ENCODE peak calls at places on chromosomes 2 and 18, in five cellular contexts. G is GM12878, M is A549, B is endothelial cell of umbilical vein, E is HepG2. P is an unnamed sample.
A peak's percentile ranks its signal among the peaks of the same experiment; 100 is the strongest.

GRCh38 chr18:2923464-2923863 is 76.7 kb downstream of the EMILIN2 start:
- DNase-seq in G (no peak), M (no peak), B (peak; percentile 84), E (no peak), P (no peak)

GRCh38 chr2:42047488-42048317 is at the start of gene PKDCC:
- DNase-seq in G (no peak), M (peak; percentile 91), B (peak; percentile 62), E (peak; percentile 75), P (peak; percentile 69)

GRCh38 chr2:132681766-132682165 is 11.8 kb upstream of the LYPD1 start:
- DNase-seq in G (no peak), M (no peak), B (peak; percentile 37), E (no peak), P (no peak)

GRCh38 chr2:225806105-225806504 is 406.6 kb downstream of the NYAP2 start:
- DNase-seq in G (no peak), M (no peak), B (no peak), E (no peak), P (no peak)

GRCh38 chr2:86661333-86661732 is 37.7 kb upstream of the RNF103 start:
- DNase-seq in G (no peak), M (no peak), B (no peak), E (no peak), P (peak; percentile 52)

GRCh38 chr2:231687133-231687852 is 21.0 kb upstream of the PTMA start:
- DNase-seq in G (no peak), M (peak; percentile 70), B (peak; percentile 54), E (peak; percentile 81), P (peak; percentile 95)

GRCh38 chr2:109380502-109381326 is 233.1 kb downstream of the SEPTIN10 start:
- DNase-seq in G (no peak), M (no peak), B (peak; percentile 13), E (no peak), P (peak; percentile 48)

GRCh38 chr2:33496150-33496549 is 19.7 kb downstream of the RASGRP3 start:
- DNase-seq in G (no peak), M (no peak), B (peak; percentile 56), E (no peak), P (no peak)

GRCh38 chr2:100963026-100963375 is 39.1 kb upstream of the RPL31 start:
- DNase-seq in G (no peak), M (no peak), B (no peak), E (no peak), P (no peak)

GRCh38 chr2:205764502-205764815 is 82.2 kb downstream of the NRP2 start:
- DNase-seq in G (no peak), M (no peak), B (no peak), E (no peak), P (no peak)

GRCh38 chr2:177264209-177264538 is 353 bp downstream of the NFE2L2 start:
- DNase-seq in G (no peak), M (no peak), B (no peak), E (no peak), P (peak; percentile 73)

GRCh38 chr18:33579147-33579867 is 1.3 kb downstream of the ASXL3 start:
- DNase-seq in G (no peak), M (no peak), B (peak; percentile 25), E (no peak), P (no peak)

GRCh38 chr2:9310390-9310789 is 103.8 kb downstream of the ASAP2 start:
- DNase-seq in G (no peak), M (peak; percentile 66), B (peak; percentile 71), E (no peak), P (no peak)

GRCh38 chr18:79093986-79094385 is 24.8 kb downstream of the ATP9B start:
- DNase-seq in G (no peak), M (no peak), B (no peak), E (no peak), P (no peak)

GRCh38 chr2:3325458-3326181 is 52.0 kb downstream of the EIPR1 start:
- DNase-seq in G (no peak), M (no peak), B (no peak), E (no peak), P (no peak)

GRCh38 chr2:53174539-53174938 is 593.1 kb upstream of the CHAC2 start:
- DNase-seq in G (no peak), M (no peak), B (no peak), E (no peak), P (no peak)

GRCh38 chr18:57210101-57210661 is 63.3 kb downstream of the BOD1L2 start:
- DNase-seq in G (no peak), M (peak; percentile 66), B (peak; percentile 65), E (peak; percentile 45), P (peak; percentile 55)

GRCh38 chr2:231187736-231188505 is 10.5 kb upstream of the ARMC9 start:
- DNase-seq in G (no peak), M (no peak), B (peak; percentile 64), E (peak; percentile 89), P (no peak)

GRCh38 chr2:135742307-135742838 is 718 bp downstream of the UBXN4 start:
- DNase-seq in G (no peak), M (peak; percentile 21), B (peak; percentile 80), E (peak; percentile 65), P (peak; percentile 75)

GRCh38 chr18:65994294-65994693 is 243.5 kb downstream of the CDH7 start:
- DNase-seq in G (no peak), M (no peak), B (no peak), E (no peak), P (no peak)

GRCh38 chr2:847669-848068 is 103.0 kb upstream of the SNTG2 start:
- DNase-seq in G (no peak), M (no peak), B (no peak), E (no peak), P (no peak)

GRCh38 chr2:38106420-38107182 is 30.6 kb upstream of the CYP1B1 start:
- DNase-seq in G (no peak), M (no peak), B (peak; percentile 47), E (no peak), P (peak; percentile 75)

GRCh38 chr2:9201185-9201891 is 5.3 kb upstream of the ASAP2 start:
- DNase-seq in G (no peak), M (no peak), B (peak; percentile 67), E (no peak), P (no peak)

GRCh38 chr2:1935476-1935875 is 191.2 kb upstream of the PXDN start:
- DNase-seq in G (no peak), M (no peak), B (no peak), E (no peak), P (no peak)

GRCh38 chr18:77899972-77900754 is 650.5 kb downstream of the GALR1 start:
- DNase-seq in G (no peak), M (peak; percentile 21), B (no peak), E (no peak), P (peak; percentile 64)
- TF ChIP-seq MYC in G (no peak), M (no peak), B (no peak), E (no peak), P (no peak)

GRCh38 chr2:189657867-189658266 is 3.4 kb upstream of the ASNSD1 start:
- DNase-seq in G (peak; percentile 47), M (no peak), B (no peak), E (no peak), P (peak; percentile 68)
- TF ChIP-seq MYC in G (no peak), M (no peak), B (no peak), E (no peak), P (no peak)

DNA sequence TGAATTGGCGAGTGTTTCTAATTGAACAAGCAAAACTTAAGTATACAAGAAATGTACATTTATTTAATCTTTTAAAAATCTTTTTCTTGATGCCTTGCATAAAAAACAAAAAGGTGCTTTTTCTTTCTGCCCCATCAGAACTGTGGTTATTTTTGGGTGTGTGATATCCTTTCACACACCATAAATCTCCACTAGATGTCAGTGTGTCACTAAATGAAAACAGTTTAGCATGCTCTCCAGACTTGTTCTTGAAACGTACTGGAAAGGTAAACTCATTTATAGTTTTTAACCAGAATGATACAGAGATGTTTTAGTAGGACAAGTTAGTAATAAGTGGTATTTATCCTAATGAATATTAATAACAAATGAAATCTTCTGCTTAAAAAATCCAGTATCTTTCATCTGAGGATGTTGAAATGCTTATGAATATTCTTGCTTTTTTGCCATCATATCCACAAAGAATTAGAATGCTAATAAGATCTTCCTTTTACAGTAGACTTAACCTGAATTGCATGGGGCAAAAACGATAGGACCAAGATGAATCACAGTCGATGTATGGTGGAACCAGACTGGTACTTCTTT is 96.8 kb downstream of the UBE2E3 start:
- DNase-seq in G (peak; percentile 16), M (peak; percentile 13), B (peak; percentile 56), E (peak; percentile 60), P (peak; percentile 75)
- TF ChIP-seq MYC in G (no peak), M (no peak), B (no peak), E (no peak), P (no peak)

DNA sequence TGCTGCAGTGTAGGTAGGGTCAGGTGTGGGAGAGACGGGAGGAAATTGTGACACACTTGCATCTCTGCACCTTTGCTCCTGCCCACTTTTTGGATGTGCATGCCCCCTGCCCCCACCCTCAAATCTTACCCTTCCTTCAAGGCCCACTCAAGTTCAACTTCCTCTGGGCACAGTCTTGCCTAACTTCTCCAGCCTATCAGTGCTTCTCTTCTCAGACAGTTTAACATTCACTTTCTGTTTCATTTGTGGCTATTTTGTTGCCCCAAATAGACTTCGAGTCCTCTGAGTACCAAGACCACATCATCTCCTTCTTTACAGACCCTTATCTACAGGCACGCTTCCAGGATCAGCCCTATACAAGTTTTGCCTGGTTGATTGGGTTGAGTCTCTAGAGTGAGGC is 2.7 kb downstream of the ST8SIA5 start:
- DNase-seq in G (peak; percentile 19), M (no peak), B (no peak), E (no peak), P (peak; percentile 41)
- TF ChIP-seq MYC in G (no peak), M (no peak), B (no peak), E (no peak), P (no peak)

DNA sequence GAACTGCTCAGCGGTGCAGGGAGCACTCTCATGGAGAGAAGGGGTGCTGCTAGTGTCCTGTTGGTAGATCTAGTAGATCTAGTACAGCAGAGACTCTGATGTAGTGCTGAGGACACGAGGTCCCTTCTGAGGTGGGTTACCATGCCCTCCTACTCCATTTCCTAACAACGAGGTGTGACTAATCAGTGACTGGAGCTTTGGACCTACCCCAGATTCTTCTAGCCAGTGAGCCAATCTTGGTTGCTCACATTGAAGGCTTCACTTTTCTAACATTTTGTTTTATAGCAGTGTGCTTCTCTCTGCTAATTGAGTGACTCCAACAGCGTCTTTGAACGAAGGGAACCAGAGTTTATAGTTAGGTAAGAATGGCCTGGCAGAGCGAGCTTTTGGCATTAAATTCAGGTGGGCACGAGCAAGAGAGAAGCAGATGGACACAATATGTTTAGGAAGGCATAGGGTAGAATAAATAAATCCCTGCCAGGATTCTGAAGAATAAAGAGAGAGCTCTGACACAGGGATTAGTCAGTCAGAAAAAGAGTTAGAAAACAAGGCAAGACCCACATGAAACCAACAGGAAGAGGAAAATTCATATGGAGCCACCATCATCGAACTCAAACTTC is 306.0 kb upstream of the RAB12 start:
- DNase-seq in G (no peak), M (no peak), B (no peak), E (no peak), P (no peak)
- TF ChIP-seq MYC in G (no peak), M (no peak), B (no peak), E (no peak), P (no peak)

DNA sequence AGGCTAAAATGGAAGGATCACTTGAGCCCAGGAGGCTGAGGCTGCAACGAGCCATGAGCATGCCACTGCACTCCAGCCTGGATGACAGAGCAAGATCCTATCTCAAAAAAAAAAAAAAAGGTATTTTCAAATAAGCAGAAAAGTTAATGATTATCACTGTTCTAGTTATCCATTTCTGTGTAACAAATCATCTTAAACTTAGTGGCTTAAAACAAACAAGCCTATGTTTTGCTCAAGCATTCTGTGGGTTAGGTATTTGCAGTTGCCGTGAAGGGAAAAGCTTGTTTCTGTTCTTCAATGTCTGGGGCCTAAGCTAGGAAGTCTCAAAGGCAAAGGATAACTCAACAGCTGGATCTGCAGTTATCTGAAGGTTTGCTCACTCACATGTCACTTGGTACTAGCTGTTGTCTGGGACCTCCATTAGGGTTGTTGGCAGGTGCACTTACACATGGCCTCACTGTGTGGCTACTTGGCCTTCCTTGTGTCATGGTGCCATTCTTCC is 14.1 kb downstream of the MFF start:
- DNase-seq in G (no peak), M (no peak), B (no peak), E (peak; percentile 80), P (no peak)
- TF ChIP-seq MYC in G (no peak), M (no peak), B (no peak), E (no peak), P (no peak)

GRCh38 chr2:147632193-147632592 is 212.6 kb upstream of the ACVR2A start:
- DNase-seq in G (no peak), M (no peak), B (no peak), E (no peak), P (peak; percentile 6)
- TF ChIP-seq MYC in G (no peak), M (no peak), B (no peak), E (no peak), P (no peak)